ENCODE peak calls at places on chromosomes 5 and 9, in four cellular contexts. R is KG1, D is T-cell, Q is right cardiac atrium. W is an unnamed sample.

GRCh38 chr5:134131578-134132350 is 17.3 kb downstream of the TCF7 start:
- DNase-seq in D (no peak), Q (no peak), R (no peak), W (no peak)

GRCh38 chr5:75616961-75617660 is 5.9 kb downstream of the ANKDD1B start:
- DNase-seq in Q (no peak), D (no peak), R (no peak), W (no peak)

GRCh38 chr9:134339183-134339806 is 13.0 kb downstream of the RXRA start:
- DNase-seq in D (no peak), Q (peak; percentile 80), R (no peak), W (peak; percentile 70)

GRCh38 chr9:124869986-124870560 is 8.1 kb downstream of the ARPC5L start:
- DNase-seq in D (peak; percentile 53), R (peak; percentile 58), Q (no peak), W (no peak)

GRCh38 chr9:137458194-137459146 is 664 bp downstream of the NSMF start:
- DNase-seq in R (no peak), Q (peak; percentile 77), D (no peak), W (peak; percentile 53)

GRCh38 chr9:92608221-92609141 is 61.5 kb downstream of the IPPK start:
- DNase-seq in R (no peak), Q (peak; percentile 92), D (no peak), W (no peak)

GRCh38 chr5:178899289-178899688 is 3.6 kb downstream of the ZFP2 start:
- DNase-seq in R (no peak), D (no peak), Q (no peak), W (no peak)

GRCh38 chr5:123756325-123756664 is 244.3 kb downstream of the CSNK1G3 start:
- DNase-seq in D (no peak), R (no peak), Q (no peak), W (no peak)

GRCh38 chr9:79583957-79584654 is 12.3 kb downstream of the TLE4 start:
- DNase-seq in R (peak; percentile 48), Q (peak; percentile 69), D (peak; percentile 18), W (no peak)

GRCh38 chr5:157109744-157110143 is 900 bp upstream of the HAVCR2 start:
- DNase-seq in Q (no peak), R (no peak), D (no peak), W (no peak)

GRCh38 chr5:177154003-177154643 is 20.6 kb downstream of the NSD1 start:
- DNase-seq in D (no peak), R (no peak), Q (no peak), W (no peak)

GRCh38 chr5:57482671-57483106 is at the start of gene ACTBL2:
- DNase-seq in Q (no peak), R (no peak), D (no peak), W (no peak)

GRCh38 chr5:82335807-82336206 is 57.7 kb upstream of the RPS23 start:
- DNase-seq in Q (no peak), D (no peak), R (no peak), W (no peak)

GRCh38 chr5:135433626-135434426 is 13.3 kb downstream of the DCANP1 start:
- DNase-seq in R (no peak), Q (no peak), D (no peak), W (peak; percentile 56)

GRCh38 chr5:76715734-76716455 is at the start of gene F2R:
- DNase-seq in R (peak; percentile 68), D (peak; percentile 19), Q (peak; percentile 83), W (no peak)

GRCh38 chr9:85897853-85898252 is 43.1 kb upstream of the NAA35 start:
- DNase-seq in R (no peak), Q (no peak), D (no peak), W (no peak)

GRCh38 chr9:91059713-91060112 is 258.1 kb downstream of the SYK start:
- DNase-seq in D (no peak), R (no peak), Q (no peak), W (no peak)

GRCh38 chr5:73170522-73170921 is 2.5 kb upstream of the TMEM174 start:
- DNase-seq in R (peak; percentile 9), Q (no peak), D (no peak), W (no peak)

GRCh38 chr9:34654317-34655083 is 2.5 kb downstream of the IL11RA start:
- DNase-seq in R (no peak), Q (peak; percentile 95), D (no peak), W (no peak)

GRCh38 chr9:71765693-71766092 is 2.6 kb downstream of the CEMIP2 start:
- DNase-seq in R (no peak), D (no peak), Q (no peak), W (no peak)

GRCh38 chr5:141968914-141969608 is at the start of gene RNF14:
- DNase-seq in R (peak; percentile 51), D (peak; percentile 91), Q (peak; percentile 98), W (peak; percentile 70)

GRCh38 chr5:68406767-68407232 is 191.2 kb downstream of the PIK3R1 start:
- DNase-seq in D (no peak), R (no peak), Q (no peak), W (no peak)

GRCh38 chr5:135208555-135209494 is 174.8 kb upstream of the PITX1 start:
- DNase-seq in R (no peak), Q (no peak), D (no peak), W (no peak)

GRCh38 chr9:71768388-71769174 is at the start of gene CEMIP2:
- DNase-seq in R (peak; percentile 83), D (peak; percentile 82), Q (peak; percentile 97), W (peak; percentile 26)

GRCh38 chr5:156474251-156474650 is 147.3 kb downstream of the SGCD start:
- DNase-seq in D (no peak), Q (peak; percentile 87), R (no peak), W (no peak)

GRCh38 chr5:132747064-132747692 is at the start of gene CCNI2:
- DNase-seq in Q (peak; percentile 72), R (no peak), D (peak; percentile 47), W (no peak)

GRCh38 chr9:136157477-136158265 is 39.0 kb upstream of the TMEM250 start:
- DNase-seq in Q (peak; percentile 60), D (no peak), R (no peak), W (no peak)

W was measured in CMK.